ENCODE peak calls at places on chromosomes 2 and 18, in eight cellular contexts. D is A549; G is SJSA1; Q is endodermal cell; B is dorsolateral prefrontal cortex; S is hippocampal formation; Z is stimulated activated effector memory CD8-positive, alpha-beta T cell treated with anti-CD3 and anti-CD28 coated beads, Interleukin-12 subunit alpha, Interleukin-12 subunit beta, amount 100 ng/mL, for 72 hours; X is occipital lobe. C is an unnamed sample.

GRCh38 chr18:22667616-22668422 is 250.1 kb upstream of the CTAGE1 start:
- DNase-seq in G (peak; percentile 90), D (peak; percentile 5), S (no peak), B (no peak), Q (no peak), X (no peak), Z (no peak), C (no peak)

GRCh38 chr2:165877565-165878550 is 75.7 kb downstream of the TTC21B start:
- DNase-seq in D (no peak), Q (no peak), Z (no peak), B (no peak), S (no peak), G (no peak), X (no peak), C (no peak)

GRCh38 chr18:43405097-43405496 is 127.8 kb upstream of the SYT4 start:
- DNase-seq in S (no peak), Q (no peak), D (no peak), B (no peak), X (no peak), Z (no peak), G (no peak), C (no peak)

GRCh38 chr18:79923896-79924585 is 27.4 kb downstream of the SLC66A2 start:
- DNase-seq in G (no peak), X (no peak), Q (peak; percentile 9), D (no peak), Z (no peak), B (peak; percentile 37), S (no peak), C (peak; percentile 15)

GRCh38 chr2:223054193-223054781 is 2.3 kb downstream of the KCNE4 start:
- DNase-seq in X (no peak), Z (no peak), G (peak; percentile 67), Q (no peak), D (no peak), B (no peak), S (no peak), C (no peak)

GRCh38 chr2:167986223-167986622 is 261.2 kb downstream of the STK39 start:
- DNase-seq in G (no peak), Q (no peak), S (no peak), D (no peak), B (no peak), X (no peak), Z (no peak), C (no peak)

GRCh38 chr2:145380436-145381017 is 860.6 kb upstream of the ZEB2 start:
- DNase-seq in S (no peak), X (no peak), D (peak; percentile 2), B (no peak), Z (no peak), G (peak; percentile 7), Q (no peak), C (no peak)

GRCh38 chr2:70691497-70691896 is 76.5 kb downstream of the ADD2 start:
- DNase-seq in X (no peak), B (no peak), D (no peak), Z (no peak), G (no peak), S (no peak), Q (no peak), C (no peak)

GRCh38 chr2:190178066-190178722 is 115.7 kb upstream of the MSTN start:
- DNase-seq in D (no peak), G (no peak), S (no peak), Z (no peak), X (no peak), Q (no peak), B (no peak), C (no peak)

C was measured in stomach.